ENCODE peak calls at places on chromosomes 16 and 17, in eight cellular contexts. One of them, this sample, is unnamed.

GRCh38 chr17:50382931-50383330 is 9.9 kb downstream of the EME1 start:
- DNase-seq in occipital lobe: no peak
- DNase-seq in heart right ventricle: no peak
- DNase-seq in GDM1: no peak
- DNase-seq in testis: no peak
- DNase-seq in smooth muscle cell of the brain vasculature: no peak
- DNase-seq in CD8-positive, alpha-beta memory T cell: no peak
- DNase-seq in T-helper 2 cell: no peak
- DNase-seq in this sample: no peak

GRCh38 chr17:79044462-79044861 is 20.5 kb downstream of the C1QTNF1 start:
- DNase-seq in testis: no peak
- DNase-seq in T-helper 2 cell: no peak
- DNase-seq in GDM1: no peak
- DNase-seq in smooth muscle cell of the brain vasculature: no peak
- DNase-seq in occipital lobe: no peak
- DNase-seq in heart right ventricle: no peak
- DNase-seq in CD8-positive, alpha-beta memory T cell: no peak
- DNase-seq in this sample: no peak

GRCh38 chr16:4142268-4142667 is 26.0 kb upstream of the ADCY9 start:
- DNase-seq in heart right ventricle: no peak
- DNase-seq in testis: no peak
- DNase-seq in T-helper 2 cell: peak; percentile 92
- DNase-seq in GDM1: no peak
- DNase-seq in CD8-positive, alpha-beta memory T cell: peak; percentile 66
- DNase-seq in smooth muscle cell of the brain vasculature: no peak
- DNase-seq in occipital lobe: no peak
- DNase-seq in this sample: no peak

GRCh38 chr16:87264634-87265033 is 52.6 kb downstream of the C16orf95 start:
- DNase-seq in T-helper 2 cell: no peak
- DNase-seq in CD8-positive, alpha-beta memory T cell: no peak
- DNase-seq in GDM1: no peak
- DNase-seq in heart right ventricle: no peak
- DNase-seq in occipital lobe: no peak
- DNase-seq in testis: no peak
- DNase-seq in smooth muscle cell of the brain vasculature: no peak
- DNase-seq in this sample: no peak

GRCh38 chr17:9828296-9829059 is 2.8 kb downstream of the GLP2R start:
- DNase-seq in heart right ventricle: no peak
- DNase-seq in smooth muscle cell of the brain vasculature: no peak
- DNase-seq in T-helper 2 cell: no peak
- DNase-seq in CD8-positive, alpha-beta memory T cell: no peak
- DNase-seq in testis: peak; percentile 37
- DNase-seq in GDM1: no peak
- DNase-seq in occipital lobe: no peak
- DNase-seq in this sample: no peak

GRCh38 chr16:56994311-56994710 is 5.0 kb downstream of the NLRC5 start:
- DNase-seq in occipital lobe: no peak
- DNase-seq in testis: no peak
- DNase-seq in GDM1: no peak
- DNase-seq in heart right ventricle: no peak
- DNase-seq in T-helper 2 cell: peak; percentile 57
- DNase-seq in CD8-positive, alpha-beta memory T cell: no peak
- DNase-seq in smooth muscle cell of the brain vasculature: no peak
- DNase-seq in this sample: no peak

GRCh38 chr16:85888405-85889331 is 10.3 kb upstream of the IRF8 start:
- DNase-seq in testis: no peak
- DNase-seq in T-helper 2 cell: no peak
- DNase-seq in GDM1: no peak
- DNase-seq in occipital lobe: no peak
- DNase-seq in CD8-positive, alpha-beta memory T cell: peak; percentile 17
- DNase-seq in heart right ventricle: no peak
- DNase-seq in smooth muscle cell of the brain vasculature: no peak
- DNase-seq in this sample: peak; percentile 32

GRCh38 chr16:31215287-31216115 is 1.4 kb downstream of the PYDC1 start:
- DNase-seq in smooth muscle cell of the brain vasculature: no peak
- DNase-seq in T-helper 2 cell: peak; percentile 40
- DNase-seq in GDM1: no peak
- DNase-seq in occipital lobe: no peak
- DNase-seq in CD8-positive, alpha-beta memory T cell: peak; percentile 26
- DNase-seq in testis: peak; percentile 46
- DNase-seq in heart right ventricle: peak; percentile 62
- DNase-seq in this sample: no peak

GRCh38 chr17:78767806-78768205 is 14.3 kb downstream of the CYTH1 start:
- DNase-seq in testis: no peak
- DNase-seq in occipital lobe: no peak
- DNase-seq in smooth muscle cell of the brain vasculature: no peak
- DNase-seq in GDM1: no peak
- DNase-seq in heart right ventricle: no peak
- DNase-seq in CD8-positive, alpha-beta memory T cell: no peak
- DNase-seq in T-helper 2 cell: no peak
- DNase-seq in this sample: no peak

GRCh38 chr17:40596261-40596919 is 31.1 kb upstream of the CCR7 start:
- DNase-seq in GDM1: peak; percentile 27
- DNase-seq in occipital lobe: no peak
- DNase-seq in heart right ventricle: no peak
- DNase-seq in smooth muscle cell of the brain vasculature: no peak
- DNase-seq in T-helper 2 cell: peak; percentile 64
- DNase-seq in testis: peak; percentile 88
- DNase-seq in CD8-positive, alpha-beta memory T cell: no peak
- DNase-seq in this sample: no peak

GRCh38 chr16:67632415-67633172 is 12.3 kb upstream of the CARMIL2 start:
- DNase-seq in occipital lobe: peak; percentile 44
- DNase-seq in smooth muscle cell of the brain vasculature: peak; percentile 23
- DNase-seq in heart right ventricle: peak; percentile 58
- DNase-seq in T-helper 2 cell: no peak
- DNase-seq in CD8-positive, alpha-beta memory T cell: no peak
- DNase-seq in testis: no peak
- DNase-seq in GDM1: no peak
- DNase-seq in this sample: no peak

GRCh38 chr17:48746916-48747444 is 18.4 kb upstream of the HOXB13 start:
- DNase-seq in heart right ventricle: no peak
- DNase-seq in CD8-positive, alpha-beta memory T cell: no peak
- DNase-seq in T-helper 2 cell: no peak
- DNase-seq in occipital lobe: no peak
- DNase-seq in smooth muscle cell of the brain vasculature: no peak
- DNase-seq in GDM1: no peak
- DNase-seq in testis: no peak
- DNase-seq in this sample: no peak

GRCh38 chr17:82386881-82387498 is 15.4 kb downstream of the UTS2R start:
- DNase-seq in T-helper 2 cell: no peak
- DNase-seq in GDM1: no peak
- DNase-seq in testis: no peak
- DNase-seq in smooth muscle cell of the brain vasculature: no peak
- DNase-seq in CD8-positive, alpha-beta memory T cell: no peak
- DNase-seq in heart right ventricle: no peak
- DNase-seq in occipital lobe: no peak
- DNase-seq in this sample: no peak

GRCh38 chr16:30775381-30776099 is 11.5 kb downstream of the ZNF629 start:
- DNase-seq in T-helper 2 cell: peak; percentile 71
- DNase-seq in occipital lobe: peak; percentile 82
- DNase-seq in GDM1: no peak
- DNase-seq in CD8-positive, alpha-beta memory T cell: peak; percentile 34
- DNase-seq in heart right ventricle: peak; percentile 84
- DNase-seq in testis: peak; percentile 92
- DNase-seq in smooth muscle cell of the brain vasculature: peak; percentile 54
- DNase-seq in this sample: peak; percentile 57

GRCh38 chr17:2841606-2842005 is 45.4 kb downstream of the RAP1GAP2 start:
- DNase-seq in occipital lobe: no peak
- DNase-seq in smooth muscle cell of the brain vasculature: no peak
- DNase-seq in heart right ventricle: no peak
- DNase-seq in GDM1: no peak
- DNase-seq in T-helper 2 cell: no peak
- DNase-seq in testis: no peak
- DNase-seq in CD8-positive, alpha-beta memory T cell: no peak
- DNase-seq in this sample: no peak

GRCh38 chr16:88468289-88469129 is 15.4 kb downstream of the ZFPM1 start:
- DNase-seq in GDM1: peak; percentile 8
- DNase-seq in smooth muscle cell of the brain vasculature: no peak
- DNase-seq in testis: peak; percentile 62
- DNase-seq in occipital lobe: no peak
- DNase-seq in T-helper 2 cell: peak; percentile 28
- DNase-seq in heart right ventricle: no peak
- DNase-seq in CD8-positive, alpha-beta memory T cell: no peak
- DNase-seq in this sample: no peak

This sample was measured in GM04504.